ENCODE peak calls at places on chromosome 19, in ten cellular contexts. T, D, X, U, Z, P, F, W, C and V are unnamed samples.
A peak's percentile ranks its signal among the peaks of the same experiment; 100 is the strongest.

GRCh38 chr19:19111967-19112580 is 26.2 kb downstream of the TMEM161A start:
- DNase-seq in D (no peak), X (no peak), P (no peak), C (no peak), W (no peak), T (no peak), Z (no peak), F (no peak), U (no peak), V (no peak)

GRCh38 chr19:17404015-17404414 is 1.4 kb downstream of the BST2 start:
- DNase-seq in U (no peak), D (no peak), F (no peak), C (no peak), P (no peak), Z (no peak), W (no peak), T (no peak), X (no peak), V (no peak)

GRCh38 chr19:48390188-48391099 is 907 bp downstream of the KDELR1 start:
- DNase-seq in D (peak; percentile 58), W (peak; percentile 59), C (peak; percentile 40), X (peak; percentile 56), U (no peak), Z (peak; percentile 64), T (peak; percentile 83), P (peak; percentile 66), F (peak; percentile 92), V (peak; percentile 80)

GRCh38 chr19:41871573-41872383 is 5.3 kb upstream of the CD79A start:
- DNase-seq in T (no peak), C (no peak), X (peak; percentile 67), P (no peak), F (no peak), Z (peak; percentile 23), D (peak; percentile 44), U (no peak), W (no peak), V (no peak)

GRCh38 chr19:48754950-48755645 is at the start of gene FGF21:
- DNase-seq in T (no peak), C (no peak), Z (no peak), X (no peak), P (no peak), D (no peak), F (no peak), U (no peak), W (no peak), V (no peak)

GRCh38 chr19:3849092-3849491 is 19.7 kb downstream of the ZFR2 start:
- DNase-seq in Z (no peak), C (no peak), W (no peak), F (no peak), D (peak; percentile 19), T (no peak), P (peak; percentile 32), U (no peak), X (peak; percentile 58), V (no peak)

GRCh38 chr19:5434970-5435641 is 20.1 kb upstream of the ZNRF4 start:
- DNase-seq in T (no peak), X (no peak), D (no peak), F (no peak), P (peak; percentile 85), C (no peak), U (peak; percentile 26), Z (no peak), W (no peak), V (no peak)

GRCh38 chr19:10363789-10364281 is 16.5 kb downstream of the TYK2 start:
- DNase-seq in F (no peak), P (no peak), U (peak; percentile 39), D (no peak), Z (no peak), X (no peak), W (no peak), T (no peak), C (no peak), V (no peak)

GRCh38 chr19:43906774-43907173 is 28.3 kb downstream of the ZNF45 start:
- DNase-seq in P (no peak), T (no peak), X (no peak), W (no peak), D (no peak), U (no peak), C (no peak), F (no peak), Z (no peak), V (no peak)